ENCODE peak calls at places on chromosomes 12 and 14, in eight cellular contexts. S is ovary, B is neural progenitor cell, E is endothelial cell, G is WERI-Rb-1, W is AG10803, Z is A549, Y is body of pancreas. V is an unnamed sample.

GRCh38 chr12:117023998-117024960 is 74.9 kb downstream of the TESC start:
- DNase-seq in S (no peak), B (no peak), E (no peak), G (no peak), W (no peak), Z (no peak), Y (no peak), V (no peak)

GRCh38 chr14:61565836-61566536 is 129.3 kb upstream of the HIF1A start:
- DNase-seq in S (no peak), B (no peak), E (no peak), G (no peak), W (peak), Z (peak), Y (no peak), V (no peak)

GRCh38 chr12:15831315-15831993 is 42.3 kb upstream of the EPS8 start:
- DNase-seq in S (no peak), B (no peak), E (no peak), G (no peak), W (no peak), Z (no peak), Y (no peak), V (no peak)

GRCh38 chr12:15469342-15469741 is 147.0 kb downstream of the PTPRO start:
- DNase-seq in S (no peak), B (no peak), E (no peak), G (no peak), W (no peak), Z (no peak), Y (no peak), V (no peak)

GRCh38 chr12:88420460-88420859 is 159.8 kb downstream of the KITLG start:
- DNase-seq in S (no peak), B (no peak), E (no peak), G (no peak), W (peak), Z (peak), Y (no peak), V (no peak)

GRCh38 chr14:93348292-93348691 is 1.3 kb downstream of the COX8C start:
- DNase-seq in S (no peak), B (no peak), E (no peak), G (no peak), W (no peak), Z (no peak), Y (no peak), V (no peak)

GRCh38 chr12:26833692-26834168 is 736 bp upstream of the ITPR2 start:
- DNase-seq in S (peak), B (peak), E (no peak), G (peak), W (no peak), Z (peak), Y (peak), V (peak)

GRCh38 chr14:54189358-54190354 is 207.2 kb upstream of the CDKN3 start:
- DNase-seq in S (no peak), B (no peak), E (no peak), G (no peak), W (peak), Z (peak), Y (no peak), V (no peak)

GRCh38 chr12:132354211-132354981 is 25.0 kb upstream of the GALNT9 start:
- DNase-seq in S (no peak), B (no peak), E (no peak), G (no peak), W (no peak), Z (no peak), Y (no peak), V (no peak)

GRCh38 chr12:29103539-29103974 is 45.5 kb upstream of the FAR2 start:
- DNase-seq in S (no peak), B (no peak), E (no peak), G (no peak), W (no peak), Z (no peak), Y (no peak), V (no peak)

GRCh38 chr14:94767321-94767878 is 2.5 kb downstream of the GSC start:
- DNase-seq in S (no peak), B (peak), E (no peak), G (no peak), W (no peak), Z (no peak), Y (no peak), V (no peak)

GRCh38 chr12:94768398-94769039 is 118.2 kb upstream of the TMCC3 start:
- DNase-seq in S (no peak), B (no peak), E (no peak), G (no peak), W (no peak), Z (no peak), Y (no peak), V (peak)

GRCh38 chr14:105315941-105316562 is 1.5 kb downstream of the PACS2 start:
- DNase-seq in S (no peak), B (no peak), E (no peak), G (no peak), W (no peak), Z (no peak), Y (no peak), V (no peak)

GRCh38 chr14:22715186-22715812 is 51.2 kb upstream of the OXA1L start:
- DNase-seq in S (no peak), B (no peak), E (no peak), G (no peak), W (no peak), Z (no peak), Y (no peak), V (no peak)

GRCh38 chr12:50659690-50660424 is 104.0 kb upstream of the ATF1 start:
- DNase-seq in S (no peak), B (no peak), E (no peak), G (no peak), W (no peak), Z (no peak), Y (no peak), V (no peak)

GRCh38 chr12:130281157-130281799 is 56.4 kb upstream of the PIWIL1 start:
- DNase-seq in S (peak), B (peak), E (no peak), G (peak), W (peak), Z (peak), Y (peak), V (peak)
- TF ChIP-seq CTCF in S (no peak), B (peak), E (no peak), G (peak), W (peak), Z (peak), Y (peak), V (no peak)

GRCh38 chr14:102213984-102214658 is 74.4 kb downstream of the WDR20 start:
- DNase-seq in S (no peak), B (no peak), E (no peak), G (no peak), W (no peak), Z (peak), Y (no peak), V (no peak)
- TF ChIP-seq CTCF in S (no peak), B (peak), E (no peak), G (no peak), W (no peak), Z (peak), Y (no peak), V (no peak)

DNA sequence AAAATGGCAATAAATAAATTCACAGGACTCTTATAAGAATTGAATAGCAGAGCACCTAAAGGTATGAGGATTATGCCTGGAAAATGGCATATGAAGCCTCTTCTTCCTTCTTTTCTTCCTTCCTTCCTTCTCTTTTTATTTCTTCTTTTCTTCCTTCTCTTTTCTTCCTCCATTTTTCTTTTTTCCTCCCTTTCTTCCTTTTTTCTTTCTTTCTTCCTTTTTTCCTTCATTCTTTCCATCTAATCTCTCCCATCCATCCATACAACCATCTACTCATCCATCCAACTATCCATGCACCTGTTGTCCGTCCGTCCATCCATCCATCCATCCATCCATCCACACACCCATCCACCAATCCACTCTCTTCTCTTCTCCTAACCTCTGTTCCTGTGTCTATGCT is 173.8 kb downstream of the TBX5 start:
- DNase-seq in S (no peak), B (no peak), E (no peak), G (no peak), W (no peak), Z (no peak), Y (no peak), V (no peak)
- TF ChIP-seq CTCF in S (no peak), B (no peak), E (no peak), G (no peak), W (no peak), Z (no peak), Y (no peak), V (no peak)

GRCh38 chr14:102317564-102318248 is 1.8 kb upstream of the ZNF839 start:
- DNase-seq in S (peak), B (peak), E (no peak), G (peak), W (peak), Z (peak), Y (no peak), V (no peak)
- TF ChIP-seq CTCF in S (no peak), B (peak), E (no peak), G (peak), W (no peak), Z (no peak), Y (no peak), V (no peak)

GRCh38 chr12:56315626-56316473 is at the start of gene CNPY2:
- DNase-seq in S (peak), B (peak), E (peak), G (peak), W (peak), Z (peak), Y (peak), V (peak)
- TF ChIP-seq CTCF in S (no peak), B (peak), E (peak), G (peak), W (no peak), Z (no peak), Y (no peak), V (no peak)

GRCh38 chr14:20343855-20344205 is 395 bp downstream of the PARP2 start:
- DNase-seq in S (no peak), B (no peak), E (no peak), G (no peak), W (peak), Z (no peak), Y (no peak), V (no peak)
- TF ChIP-seq CTCF in S (no peak), B (peak), E (no peak), G (no peak), W (no peak), Z (no peak), Y (no peak), V (no peak)

DNA sequence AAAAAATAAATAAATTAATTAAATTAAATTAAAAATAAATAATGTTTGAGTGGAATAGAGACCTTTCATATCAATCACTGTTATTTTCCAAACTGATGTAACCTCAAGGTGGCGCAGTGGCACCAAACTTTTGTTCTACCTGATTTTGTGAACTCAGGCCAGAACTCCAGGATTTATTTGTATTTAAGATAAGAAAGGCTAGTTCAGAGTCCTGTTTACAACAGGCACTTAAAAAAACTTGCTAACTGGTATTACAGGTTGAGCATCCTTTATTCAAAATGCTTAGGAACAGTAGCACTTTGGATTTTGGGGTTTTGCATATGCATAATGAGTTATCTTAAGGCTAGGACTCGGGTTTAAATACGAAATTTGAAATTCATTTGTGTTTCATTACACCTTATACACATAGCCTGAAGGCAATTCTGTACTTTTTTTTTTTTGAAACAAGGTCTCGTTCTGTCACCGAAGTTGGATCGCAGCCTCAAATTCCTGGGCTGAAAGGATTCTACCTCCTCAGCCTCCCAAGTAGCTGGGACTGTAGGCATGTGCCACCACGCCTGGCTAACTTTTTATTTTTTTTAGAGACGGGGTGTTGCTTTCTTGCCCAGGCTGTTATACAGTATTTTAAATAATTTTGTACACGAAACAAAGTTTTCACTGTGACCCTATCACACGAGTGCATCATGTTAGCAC is 32.4 kb downstream of the YY1 start:
- DNase-seq in S (no peak), B (no peak), E (no peak), G (no peak), W (peak), Z (peak), Y (peak), V (no peak)
- TF ChIP-seq CTCF in S (no peak), B (peak), E (peak), G (peak), W (peak), Z (peak), Y (peak), V (no peak)

DNA sequence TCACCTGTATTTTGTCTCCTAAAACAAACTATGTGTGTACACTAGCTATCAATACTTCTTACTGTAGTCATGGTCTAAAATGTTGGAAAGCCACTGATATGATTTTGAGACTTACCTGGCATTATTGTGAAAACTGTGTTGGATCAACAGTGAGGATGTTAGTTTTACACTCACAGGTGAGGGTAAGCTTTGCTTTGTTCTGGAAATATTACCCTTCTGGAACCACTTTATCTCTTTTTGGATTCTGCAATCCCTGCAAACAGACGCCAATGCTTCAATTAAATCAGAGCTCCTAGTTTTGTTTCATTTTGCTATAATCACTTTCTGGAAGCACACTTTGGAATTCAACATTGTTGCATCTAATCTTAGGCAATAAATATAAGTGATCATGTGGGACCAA is 223.3 kb downstream of the RPS29 start:
- DNase-seq in S (no peak), B (no peak), E (no peak), G (no peak), W (no peak), Z (no peak), Y (no peak), V (no peak)
- TF ChIP-seq CTCF in S (no peak), B (no peak), E (no peak), G (no peak), W (no peak), Z (no peak), Y (no peak), V (no peak)

GRCh38 chr12:123765504-123766035 is 3.5 kb downstream of the DNAH10 start:
- DNase-seq in S (no peak), B (no peak), E (no peak), G (no peak), W (no peak), Z (no peak), Y (no peak), V (no peak)

GRCh38 chr12:123762715-123763052 is 583 bp downstream of the DNAH10 start:
- DNase-seq in S (no peak), B (no peak), E (no peak), G (no peak), W (no peak), Z (no peak), Y (no peak), V (no peak)

GRCh38 chr12:123764109-123764508 is 2.0 kb downstream of the DNAH10 start:
- DNase-seq in S (no peak), B (no peak), E (no peak), G (no peak), W (no peak), Z (no peak), Y (no peak), V (no peak)

GRCh38 chr12:123763093-123763492 is 992 bp downstream of the DNAH10 start:
- DNase-seq in S (no peak), B (peak), E (no peak), G (no peak), W (no peak), Z (no peak), Y (peak), V (no peak)

GRCh38 chr12:123761841-123762714 is at the start of gene DNAH10:
- DNase-seq in S (no peak), B (peak), E (peak), G (no peak), W (no peak), Z (no peak), Y (peak), V (peak)
- TF ChIP-seq CTCF in S (no peak), B (peak), E (peak), G (no peak), W (no peak), Z (no peak), Y (no peak), V (no peak)

V was measured in activated B cell treated with CpG ODN at 0.5 μM for 24 hours.